ENCODE peak calls at places on chromosomes 3 and 15, in five cellular contexts. One of them, this sample, is unnamed.

GRCh38 chr3:24042879-24043567 is 97.9 kb downstream of the NR1D2 start:
- DNase-seq in kidney tubule cell: no peak
- DNase-seq in body of pancreas: no peak
- DNase-seq in progenitor cell of endocrine pancreas: no peak
- DNase-seq in hepatic stellate cell: no peak
- DNase-seq in this sample: no peak

GRCh38 chr3:109927161-109927560 is 589.8 kb upstream of the DPPA4 start:
- DNase-seq in kidney tubule cell: peak
- DNase-seq in body of pancreas: no peak
- DNase-seq in progenitor cell of endocrine pancreas: no peak
- DNase-seq in hepatic stellate cell: peak
- DNase-seq in this sample: no peak

GRCh38 chr3:28989646-28990089 is 291.2 kb upstream of the RBMS3 start:
- DNase-seq in kidney tubule cell: no peak
- DNase-seq in body of pancreas: no peak
- DNase-seq in progenitor cell of endocrine pancreas: no peak
- DNase-seq in hepatic stellate cell: no peak
- DNase-seq in this sample: no peak

GRCh38 chr3:196323723-196324122 is 5.7 kb upstream of the DYNLT2B start:
- DNase-seq in kidney tubule cell: no peak
- DNase-seq in body of pancreas: no peak
- DNase-seq in progenitor cell of endocrine pancreas: no peak
- DNase-seq in hepatic stellate cell: no peak
- DNase-seq in this sample: no peak

GRCh38 chr3:156448300-156448699 is 106.6 kb downstream of the SSR3 start:
- DNase-seq in kidney tubule cell: peak
- DNase-seq in body of pancreas: no peak
- DNase-seq in progenitor cell of endocrine pancreas: no peak
- DNase-seq in hepatic stellate cell: peak
- DNase-seq in this sample: no peak

GRCh38 chr15:25372298-25372697 is 66.5 kb downstream of the UBE3A start:
- DNase-seq in kidney tubule cell: peak
- DNase-seq in body of pancreas: no peak
- DNase-seq in progenitor cell of endocrine pancreas: no peak
- DNase-seq in hepatic stellate cell: peak
- DNase-seq in this sample: no peak

GRCh38 chr15:98599911-98600685 is 48.2 kb upstream of the IGF1R start:
- DNase-seq in kidney tubule cell: peak
- DNase-seq in body of pancreas: peak
- DNase-seq in progenitor cell of endocrine pancreas: no peak
- DNase-seq in hepatic stellate cell: peak
- DNase-seq in this sample: no peak

GRCh38 chr3:140055032-140055791 is 120.2 kb downstream of the CLSTN2 start:
- DNase-seq in kidney tubule cell: no peak
- DNase-seq in body of pancreas: no peak
- DNase-seq in progenitor cell of endocrine pancreas: no peak
- DNase-seq in hepatic stellate cell: no peak
- DNase-seq in this sample: no peak

GRCh38 chr3:197749315-197749600 is 425 bp upstream of the FYTTD1 start:
- DNase-seq in kidney tubule cell: peak
- DNase-seq in body of pancreas: no peak
- DNase-seq in progenitor cell of endocrine pancreas: no peak
- DNase-seq in hepatic stellate cell: peak
- DNase-seq in this sample: no peak

GRCh38 chr3:188689101-188689574 is 482.6 kb upstream of the TPRG1 start:
- DNase-seq in kidney tubule cell: no peak
- DNase-seq in body of pancreas: no peak
- DNase-seq in progenitor cell of endocrine pancreas: no peak
- DNase-seq in hepatic stellate cell: no peak
- DNase-seq in this sample: no peak

GRCh38 chr3:98848108-98848507 is 53.4 kb downstream of the DCBLD2 start:
- DNase-seq in kidney tubule cell: no peak
- DNase-seq in body of pancreas: no peak
- DNase-seq in progenitor cell of endocrine pancreas: no peak
- DNase-seq in hepatic stellate cell: no peak
- DNase-seq in this sample: no peak

GRCh38 chr15:91853968-91854943 is 748 bp downstream of the SLCO3A1 start:
- DNase-seq in kidney tubule cell: peak
- DNase-seq in body of pancreas: peak
- DNase-seq in progenitor cell of endocrine pancreas: peak
- DNase-seq in hepatic stellate cell: peak
- DNase-seq in this sample: no peak

GRCh38 chr15:52730163-52730562 is 51.0 kb upstream of the ATOSA start:
- DNase-seq in kidney tubule cell: peak
- DNase-seq in body of pancreas: no peak
- DNase-seq in progenitor cell of endocrine pancreas: no peak
- DNase-seq in hepatic stellate cell: no peak
- DNase-seq in this sample: no peak

This sample was measured in NCI-H1930.